ENCODE peak calls at places on chromosome 22, in five cellular contexts. One of them, this sample, is unnamed.

GRCh38 chr22:26401726-26402125 is 27.3 kb upstream of the ASPHD2 start:
- DNase-seq in HFF-Myc: no peak
- DNase-seq in tibial artery: no peak
- DNase-seq in RWPE1: no peak
- DNase-seq in fibroblast of mammary gland: no peak
- DNase-seq in this sample: no peak

GRCh38 chr22:39574779-39575551 is 4.4 kb downstream of the CACNA1I start:
- DNase-seq in HFF-Myc: peak; percentile 69
- DNase-seq in tibial artery: no peak
- DNase-seq in RWPE1: peak; percentile 84
- DNase-seq in fibroblast of mammary gland: peak; percentile 93
- DNase-seq in this sample: no peak

GRCh38 chr22:46561435-46561905 is 24.1 kb upstream of the CELSR1 start:
- DNase-seq in HFF-Myc: no peak
- DNase-seq in tibial artery: no peak
- DNase-seq in RWPE1: no peak
- DNase-seq in fibroblast of mammary gland: peak; percentile 37
- DNase-seq in this sample: no peak

GRCh38 chr22:25091449-25091848 is 108.2 kb upstream of the CRYBB3 start:
- DNase-seq in HFF-Myc: no peak
- DNase-seq in tibial artery: no peak
- DNase-seq in RWPE1: no peak
- DNase-seq in fibroblast of mammary gland: no peak
- DNase-seq in this sample: no peak

GRCh38 chr22:50625568-50626313 is 2.2 kb downstream of the ARSA start:
- DNase-seq in HFF-Myc: no peak
- DNase-seq in tibial artery: no peak
- DNase-seq in RWPE1: no peak
- DNase-seq in fibroblast of mammary gland: no peak
- DNase-seq in this sample: no peak

GRCh38 chr22:42841444-42841843 is 15.6 kb downstream of the ARFGAP3 start:
- DNase-seq in HFF-Myc: no peak
- DNase-seq in tibial artery: no peak
- DNase-seq in RWPE1: peak; percentile 15
- DNase-seq in fibroblast of mammary gland: peak; percentile 33
- DNase-seq in this sample: no peak

GRCh38 chr22:49721211-49721763 is 106.4 kb downstream of the BRD1 start:
- DNase-seq in HFF-Myc: no peak
- DNase-seq in tibial artery: no peak
- DNase-seq in RWPE1: no peak
- DNase-seq in fibroblast of mammary gland: no peak
- DNase-seq in this sample: no peak

GRCh38 chr22:19663286-19663815 is 51.0 kb upstream of the SEPTIN5 start:
- DNase-seq in HFF-Myc: peak; percentile 22
- DNase-seq in tibial artery: peak; percentile 56
- DNase-seq in RWPE1: no peak
- DNase-seq in fibroblast of mammary gland: peak; percentile 83
- DNase-seq in this sample: no peak

GRCh38 chr22:18091916-18092526 is 14.2 kb downstream of the PEX26 start:
- DNase-seq in HFF-Myc: no peak
- DNase-seq in tibial artery: peak; percentile 42
- DNase-seq in RWPE1: no peak
- DNase-seq in fibroblast of mammary gland: peak; percentile 78
- DNase-seq in this sample: no peak

GRCh38 chr22:31495343-31495742 is 993 bp upstream of the SFI1 start:
- DNase-seq in HFF-Myc: no peak
- DNase-seq in tibial artery: no peak
- DNase-seq in RWPE1: no peak
- DNase-seq in fibroblast of mammary gland: no peak
- DNase-seq in this sample: no peak

GRCh38 chr22:49971232-49972162 is 10.9 kb downstream of the PIM3 start:
- DNase-seq in HFF-Myc: no peak
- DNase-seq in tibial artery: peak; percentile 76
- DNase-seq in RWPE1: no peak
- DNase-seq in fibroblast of mammary gland: peak; percentile 63
- DNase-seq in this sample: peak; percentile 7

GRCh38 chr22:24834845-24835570 is 29.0 kb downstream of the SGSM1 start:
- DNase-seq in HFF-Myc: no peak
- DNase-seq in tibial artery: no peak
- DNase-seq in RWPE1: no peak
- DNase-seq in fibroblast of mammary gland: peak; percentile 16
- DNase-seq in this sample: no peak

GRCh38 chr22:19800761-19801244 is 40.2 kb downstream of the TBX1 start:
- DNase-seq in HFF-Myc: no peak
- DNase-seq in tibial artery: no peak
- DNase-seq in RWPE1: no peak
- DNase-seq in fibroblast of mammary gland: peak; percentile 43
- DNase-seq in this sample: peak; percentile 20

GRCh38 chr22:45866398-45867117 is 110.4 kb downstream of the WNT7B start:
- DNase-seq in HFF-Myc: no peak
- DNase-seq in tibial artery: no peak
- DNase-seq in RWPE1: no peak
- DNase-seq in fibroblast of mammary gland: no peak
- DNase-seq in this sample: no peak

GRCh38 chr22:46671824-46672432 is 51.7 kb downstream of the GRAMD4 start:
- DNase-seq in HFF-Myc: no peak
- DNase-seq in tibial artery: no peak
- DNase-seq in RWPE1: no peak
- DNase-seq in fibroblast of mammary gland: no peak
- DNase-seq in this sample: no peak

GRCh38 chr22:19974935-19975706 is 33.5 kb upstream of the TXNRD2 start:
- DNase-seq in HFF-Myc: no peak
- DNase-seq in tibial artery: no peak
- DNase-seq in RWPE1: peak; percentile 51
- DNase-seq in fibroblast of mammary gland: no peak
- DNase-seq in this sample: no peak

GRCh38 chr22:47092896-47093311 is 330.5 kb downstream of the TBC1D22A start:
- DNase-seq in HFF-Myc: no peak
- DNase-seq in tibial artery: no peak
- DNase-seq in RWPE1: no peak
- DNase-seq in fibroblast of mammary gland: peak; percentile 64
- DNase-seq in this sample: no peak

GRCh38 chr22:42367980-42368378 is 64.2 kb downstream of the NFAM1 start:
- DNase-seq in HFF-Myc: no peak
- DNase-seq in tibial artery: no peak
- DNase-seq in RWPE1: no peak
- DNase-seq in fibroblast of mammary gland: no peak
- DNase-seq in this sample: no peak

GRCh38 chr22:49325531-49326395 is 501.9 kb downstream of the BRD1 start:
- DNase-seq in HFF-Myc: no peak
- DNase-seq in tibial artery: no peak
- DNase-seq in RWPE1: no peak
- DNase-seq in fibroblast of mammary gland: no peak
- DNase-seq in this sample: no peak

GRCh38 chr22:21020802-21021429 is 6.0 kb downstream of the P2RX6 start:
- DNase-seq in HFF-Myc: no peak
- DNase-seq in tibial artery: no peak
- DNase-seq in RWPE1: no peak
- DNase-seq in fibroblast of mammary gland: no peak
- DNase-seq in this sample: no peak

GRCh38 chr22:45804986-45805325 is 133.3 kb downstream of the ATXN10 start:
- DNase-seq in HFF-Myc: peak; percentile 93
- DNase-seq in tibial artery: no peak
- DNase-seq in RWPE1: peak; percentile 81
- DNase-seq in fibroblast of mammary gland: peak; percentile 97
- DNase-seq in this sample: no peak

GRCh38 chr22:18067121-18067520 is 10.7 kb upstream of the PEX26 start:
- DNase-seq in HFF-Myc: no peak
- DNase-seq in tibial artery: no peak
- DNase-seq in RWPE1: no peak
- DNase-seq in fibroblast of mammary gland: no peak
- DNase-seq in this sample: no peak

GRCh38 chr22:20434773-20435172 is 2.9 kb downstream of the SCARF2 start:
- DNase-seq in HFF-Myc: no peak
- DNase-seq in tibial artery: no peak
- DNase-seq in RWPE1: no peak
- DNase-seq in fibroblast of mammary gland: no peak
- DNase-seq in this sample: no peak

GRCh38 chr22:43118024-43118849 is 7.7 kb downstream of the BIK start:
- DNase-seq in HFF-Myc: no peak
- DNase-seq in tibial artery: no peak
- DNase-seq in RWPE1: no peak
- DNase-seq in fibroblast of mammary gland: no peak
- DNase-seq in this sample: no peak

GRCh38 chr22:24554316-24555159 is at the start of gene GUCD1:
- DNase-seq in HFF-Myc: no peak
- DNase-seq in tibial artery: peak; percentile 32
- DNase-seq in RWPE1: peak; percentile 21
- DNase-seq in fibroblast of mammary gland: peak; percentile 47
- DNase-seq in this sample: peak; percentile 18

GRCh38 chr22:50268655-50269113 is 1.5 kb downstream of the MAPK11 start:
- DNase-seq in HFF-Myc: no peak
- DNase-seq in tibial artery: no peak
- DNase-seq in RWPE1: no peak
- DNase-seq in fibroblast of mammary gland: peak; percentile 25
- DNase-seq in this sample: no peak

GRCh38 chr22:50269573-50270301 is 443 bp downstream of the MAPK11 start:
- DNase-seq in HFF-Myc: no peak
- DNase-seq in tibial artery: no peak
- DNase-seq in RWPE1: no peak
- DNase-seq in fibroblast of mammary gland: peak; percentile 21
- DNase-seq in this sample: no peak

GRCh38 chr22:41075946-41076345 is 16.4 kb upstream of the EP300 start:
- DNase-seq in HFF-Myc: no peak
- DNase-seq in tibial artery: no peak
- DNase-seq in RWPE1: no peak
- DNase-seq in fibroblast of mammary gland: no peak
- DNase-seq in this sample: no peak

GRCh38 chr22:42920101-42920820 is 63.2 kb upstream of the ARFGAP3 start:
- DNase-seq in HFF-Myc: no peak
- DNase-seq in tibial artery: no peak
- DNase-seq in RWPE1: no peak
- DNase-seq in fibroblast of mammary gland: no peak
- DNase-seq in this sample: no peak

GRCh38 chr22:49300241-49300640 is 527.4 kb downstream of the BRD1 start:
- DNase-seq in HFF-Myc: no peak
- DNase-seq in tibial artery: no peak
- DNase-seq in RWPE1: no peak
- DNase-seq in fibroblast of mammary gland: no peak
- DNase-seq in this sample: no peak

GRCh38 chr22:22345781-22346180 is 101.2 kb downstream of the VPREB1 start:
- DNase-seq in HFF-Myc: no peak
- DNase-seq in tibial artery: no peak
- DNase-seq in RWPE1: no peak
- DNase-seq in fibroblast of mammary gland: no peak
- DNase-seq in this sample: no peak
- TF ChIP-seq CTCF in HFF-Myc: no peak
- TF ChIP-seq CTCF in tibial artery: no peak
- TF ChIP-seq CTCF in RWPE1: no peak
- TF ChIP-seq CTCF in fibroblast of mammary gland: no peak
- TF ChIP-seq CTCF in this sample: no peak

GRCh38 chr22:36937319-36938027 is 24.0 kb downstream of the CSF2RB start:
- DNase-seq in HFF-Myc: no peak
- DNase-seq in tibial artery: no peak
- DNase-seq in RWPE1: no peak
- DNase-seq in fibroblast of mammary gland: no peak
- DNase-seq in this sample: no peak

GRCh38 chr22:36938028-36938425 is 24.6 kb downstream of the CSF2RB start:
- DNase-seq in HFF-Myc: no peak
- DNase-seq in tibial artery: no peak
- DNase-seq in RWPE1: no peak
- DNase-seq in fibroblast of mammary gland: no peak
- DNase-seq in this sample: no peak

GRCh38 chr22:36935694-36936093 is 22.3 kb downstream of the CSF2RB start:
- DNase-seq in HFF-Myc: no peak
- DNase-seq in tibial artery: no peak
- DNase-seq in RWPE1: no peak
- DNase-seq in fibroblast of mammary gland: no peak
- DNase-seq in this sample: no peak

GRCh38 chr22:36934940-36935610 is 21.6 kb downstream of the CSF2RB start:
- DNase-seq in HFF-Myc: no peak
- DNase-seq in tibial artery: no peak
- DNase-seq in RWPE1: no peak
- DNase-seq in fibroblast of mammary gland: no peak
- DNase-seq in this sample: no peak

GRCh38 chr22:36936362-36937116 is 23.1 kb downstream of the CSF2RB start:
- DNase-seq in HFF-Myc: no peak
- DNase-seq in tibial artery: no peak
- DNase-seq in RWPE1: no peak
- DNase-seq in fibroblast of mammary gland: no peak
- DNase-seq in this sample: no peak
- TF ChIP-seq CTCF in HFF-Myc: no peak
- TF ChIP-seq CTCF in tibial artery: no peak
- TF ChIP-seq CTCF in RWPE1: no peak
- TF ChIP-seq CTCF in fibroblast of mammary gland: no peak
- TF ChIP-seq CTCF in this sample: no peak

GRCh38 chr22:36204641-36205032 is 3.0 kb upstream of the APOL4 start:
- DNase-seq in HFF-Myc: no peak
- DNase-seq in tibial artery: no peak
- DNase-seq in RWPE1: no peak
- DNase-seq in fibroblast of mammary gland: no peak
- DNase-seq in this sample: no peak
- TF ChIP-seq CTCF in HFF-Myc: no peak
- TF ChIP-seq CTCF in tibial artery: no peak
- TF ChIP-seq CTCF in RWPE1: no peak
- TF ChIP-seq CTCF in fibroblast of mammary gland: no peak
- TF ChIP-seq CTCF in this sample: no peak

GRCh38 chr22:23520875-23521441 is 59.1 kb downstream of the IGLL1 start:
- DNase-seq in HFF-Myc: no peak
- DNase-seq in tibial artery: peak; percentile 54
- DNase-seq in RWPE1: no peak
- DNase-seq in fibroblast of mammary gland: peak; percentile 38
- DNase-seq in this sample: peak; percentile 25

GRCh38 chr22:23523746-23524145 is 56.3 kb downstream of the IGLL1 start:
- DNase-seq in HFF-Myc: no peak
- DNase-seq in tibial artery: no peak
- DNase-seq in RWPE1: no peak
- DNase-seq in fibroblast of mammary gland: no peak
- DNase-seq in this sample: no peak

GRCh38 chr22:23522642-23523251 is 57.3 kb downstream of the IGLL1 start:
- DNase-seq in HFF-Myc: no peak
- DNase-seq in tibial artery: peak; percentile 55
- DNase-seq in RWPE1: no peak
- DNase-seq in fibroblast of mammary gland: no peak
- DNase-seq in this sample: no peak

GRCh38 chr22:23519442-23520177 is 60.5 kb downstream of the IGLL1 start:
- DNase-seq in HFF-Myc: no peak
- DNase-seq in tibial artery: no peak
- DNase-seq in RWPE1: no peak
- DNase-seq in fibroblast of mammary gland: no peak
- DNase-seq in this sample: no peak

DNA sequence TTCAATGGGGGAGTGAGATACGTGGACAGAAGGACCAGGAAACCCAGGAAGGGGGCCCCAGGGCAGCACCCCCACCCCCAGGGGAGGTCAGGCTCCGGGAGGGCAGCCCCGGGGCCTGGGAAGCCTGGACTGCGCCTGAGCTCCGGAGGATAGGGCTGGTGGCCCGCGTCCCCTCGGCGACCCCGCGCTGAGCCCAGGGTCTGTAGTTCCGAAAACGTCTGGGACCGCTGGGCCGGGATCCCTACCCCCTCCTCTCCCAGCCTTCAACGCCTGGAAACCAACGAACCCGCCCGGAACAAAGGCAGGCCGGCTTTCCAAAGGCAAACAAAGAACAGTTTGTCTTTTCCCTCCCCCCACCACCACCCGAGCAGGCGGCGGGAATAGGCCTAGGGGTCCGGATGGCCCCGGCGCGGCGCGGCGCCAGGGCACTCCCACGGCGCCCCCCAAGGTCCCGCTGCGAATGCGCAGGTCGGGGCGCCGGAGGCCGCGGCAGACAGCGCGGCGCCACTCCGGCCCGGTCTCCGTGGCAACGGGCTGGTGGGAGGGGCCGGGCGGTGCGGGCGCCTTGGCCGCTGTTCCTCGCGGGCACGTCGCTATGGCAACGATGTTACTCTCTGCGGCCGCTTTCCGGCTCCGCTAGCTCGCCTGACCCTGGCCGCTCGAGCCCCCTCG is 58.5 kb downstream of the IGLL1 start:
- DNase-seq in HFF-Myc: peak; percentile 62
- DNase-seq in tibial artery: peak; percentile 90
- DNase-seq in RWPE1: peak; percentile 81
- DNase-seq in fibroblast of mammary gland: peak; percentile 62
- DNase-seq in this sample: peak; percentile 93
- TF ChIP-seq CTCF in HFF-Myc: no peak
- TF ChIP-seq CTCF in tibial artery: no peak
- TF ChIP-seq CTCF in RWPE1: peak; percentile 11
- TF ChIP-seq CTCF in fibroblast of mammary gland: no peak
- TF ChIP-seq CTCF in this sample: peak; percentile 31

This sample was measured in neural crest cell.